ENCODE peak calls at places on chromosomes 1 and 21, in nine cellular contexts. D is A549, Q is GM23338, P is K562, T is Panc1, I is HepG2, Y is HCT116, A is SK-N-SH, H is GM12878. F is an unnamed sample.

GRCh38 chr1:224635356-224635755 is 19.2 kb downstream of the CNIH3 start:
- DNase-seq in D (no peak), Q (no peak), P (no peak), T (no peak), I (no peak), Y (no peak), A (no peak), H (no peak), F (no peak)

GRCh38 chr1:173915596-173915995 is 1.5 kb downstream of the SERPINC1 start:
- DNase-seq in D (no peak), Q (no peak), P (no peak), T (no peak), I (no peak), Y (no peak), A (no peak), H (no peak), F (no peak)

GRCh38 chr1:86155807-86156561 is 588 bp downstream of the COL24A1 start:
- DNase-seq in D (no peak), Q (peak), P (no peak), T (no peak), I (no peak), Y (no peak), A (peak), H (no peak), F (no peak)

GRCh38 chr1:32984829-32985310 is 20.3 kb upstream of the RNF19B start:
- DNase-seq in D (no peak), Q (no peak), P (no peak), T (no peak), I (no peak), Y (no peak), A (no peak), H (no peak), F (no peak)

GRCh38 chr1:65955503-65955902 is 162.8 kb downstream of the PDE4B start:
- DNase-seq in D (no peak), Q (no peak), P (no peak), T (no peak), I (no peak), Y (no peak), A (no peak), H (no peak), F (no peak)

GRCh38 chr1:187047298-187047697 is 218.5 kb downstream of the PLA2G4A start:
- DNase-seq in D (no peak), Q (peak), P (no peak), T (no peak), I (no peak), Y (no peak), A (no peak), H (no peak), F (no peak)

GRCh38 chr21:32131960-32132359 is 146.9 kb downstream of the MIS18A start:
- DNase-seq in D (peak), Q (no peak), P (peak), T (no peak), I (peak), Y (no peak), A (no peak), H (no peak), F (no peak)

GRCh38 chr1:199205740-199206139 is 566.9 kb downstream of the PTPRC start:
- DNase-seq in D (no peak), Q (no peak), P (no peak), T (no peak), I (no peak), Y (no peak), A (no peak), H (no peak), F (no peak)

GRCh38 chr1:162562452-162562828 is 918 bp downstream of the UAP1 start:
- DNase-seq in D (no peak), Q (no peak), P (peak), T (peak), I (peak), Y (no peak), A (no peak), H (no peak), F (no peak)

GRCh38 chr1:5746611-5747427 is 245.4 kb downstream of the NPHP4 start:
- DNase-seq in D (no peak), Q (no peak), P (no peak), T (no peak), I (no peak), Y (no peak), A (no peak), H (no peak), F (no peak)

GRCh38 chr1:179770887-179771502 is 27.9 kb downstream of the FAM163A start:
- DNase-seq in D (no peak), Q (peak), P (peak), T (no peak), I (no peak), Y (no peak), A (no peak), H (no peak), F (no peak)

GRCh38 chr1:167776151-167776550 is 54.4 kb downstream of the MPZL1 start:
- DNase-seq in D (no peak), Q (no peak), P (no peak), T (no peak), I (no peak), Y (no peak), A (no peak), H (no peak), F (no peak)

GRCh38 chr1:163410073-163410522 is 88.3 kb downstream of the NUF2 start:
- DNase-seq in D (peak), Q (peak), P (peak), T (peak), I (peak), Y (peak), A (peak), H (no peak), F (peak)

GRCh38 chr1:193431265-193431977 is 245.0 kb upstream of the B3GALT2 start:
- DNase-seq in D (peak), Q (no peak), P (no peak), T (no peak), I (peak), Y (no peak), A (no peak), H (no peak), F (no peak)

GRCh38 chr1:209103135-209103534 is 480.4 kb upstream of the CAMK1G start:
- DNase-seq in D (no peak), Q (no peak), P (no peak), T (no peak), I (no peak), Y (no peak), A (no peak), H (peak), F (no peak)

GRCh38 chr1:203025721-203026665 is at the start of gene PPFIA4:
- DNase-seq in D (peak), Q (peak), P (peak), T (peak), I (no peak), Y (peak), A (peak), H (peak), F (peak)

GRCh38 chr1:59007820-59008598 is 224.2 kb upstream of the JUN start:
- DNase-seq in D (no peak), Q (no peak), P (peak), T (no peak), I (no peak), Y (no peak), A (no peak), H (no peak), F (no peak)

GRCh38 chr1:227742738-227743715 is 7.8 kb downstream of the SNAP47 start:
- DNase-seq in D (no peak), Q (peak), P (no peak), T (no peak), I (no peak), Y (no peak), A (no peak), H (no peak), F (no peak)

GRCh38 chr21:33198346-33199135 is 31.2 kb upstream of the IFNAR2 start:
- DNase-seq in D (no peak), Q (no peak), P (no peak), T (no peak), I (no peak), Y (no peak), A (no peak), H (no peak), F (peak)

GRCh38 chr1:47448462-47449233 is 10.8 kb downstream of the FOXD2 start:
- DNase-seq in D (no peak), Q (no peak), P (no peak), T (no peak), I (no peak), Y (no peak), A (peak), H (no peak), F (no peak)

GRCh38 chr1:17538428-17539130 is 919 bp upstream of the ARHGEF10L start:
- DNase-seq in D (no peak), Q (peak), P (no peak), T (no peak), I (peak), Y (no peak), A (peak), H (no peak), F (no peak)

GRCh38 chr21:34576043-34576466 is 38.9 kb downstream of the RCAN1 start:
- DNase-seq in D (no peak), Q (no peak), P (no peak), T (no peak), I (no peak), Y (no peak), A (no peak), H (no peak), F (no peak)

GRCh38 chr1:246107516-246108277 is 399.4 kb downstream of the SMYD3 start:
- DNase-seq in D (no peak), Q (peak), P (no peak), T (no peak), I (no peak), Y (no peak), A (peak), H (no peak), F (no peak)

GRCh38 chr1:43893020-43893419 is 40.6 kb upstream of the ARTN start:
- DNase-seq in D (no peak), Q (no peak), P (no peak), T (no peak), I (no peak), Y (no peak), A (no peak), H (no peak), F (no peak)

GRCh38 chr1:107451735-107452134 is 310.9 kb downstream of the NTNG1 start:
- DNase-seq in D (no peak), Q (no peak), P (no peak), T (no peak), I (no peak), Y (no peak), A (no peak), H (peak), F (no peak)

GRCh38 chr1:44077421-44077820 is 41.2 kb upstream of the KLF17 start:
- DNase-seq in D (no peak), Q (no peak), P (no peak), T (no peak), I (no peak), Y (no peak), A (no peak), H (no peak), F (no peak)

GRCh38 chr1:225548140-225548857 is 104.6 kb downstream of the ENAH start:
- DNase-seq in D (no peak), Q (no peak), P (no peak), T (no peak), I (no peak), Y (no peak), A (no peak), H (no peak), F (no peak)

GRCh38 chr1:6010554-6010953 is 18.3 kb upstream of the NPHP4 start:
- DNase-seq in D (no peak), Q (peak), P (no peak), T (no peak), I (no peak), Y (no peak), A (no peak), H (no peak), F (no peak)

GRCh38 chr21:36719614-36720013 is 20.7 kb downstream of the SIM2 start:
- DNase-seq in D (no peak), Q (no peak), P (no peak), T (no peak), I (no peak), Y (no peak), A (no peak), H (no peak), F (no peak)

GRCh38 chr1:185488673-185489311 is 171.7 kb upstream of the IVNS1ABP start:
- DNase-seq in D (no peak), Q (peak), P (no peak), T (no peak), I (no peak), Y (no peak), A (no peak), H (no peak), F (no peak)

GRCh38 chr21:35204125-35204524 is 155.0 kb upstream of the RUNX1 start:
- DNase-seq in D (no peak), Q (no peak), P (peak), T (no peak), I (no peak), Y (no peak), A (no peak), H (no peak), F (no peak)

GRCh38 chr21:23014021-23014420 is 2015.8 kb downstream of the NCAM2 start:
- DNase-seq in D (no peak), Q (no peak), P (no peak), T (no peak), I (no peak), Y (no peak), A (no peak), H (no peak), F (no peak)

GRCh38 chr1:235930543-235930942 is 63.8 kb upstream of the LYST start:
- DNase-seq in D (no peak), Q (peak), P (no peak), T (no peak), I (no peak), Y (no peak), A (no peak), H (no peak), F (no peak)

GRCh38 chr1:235933483-235934116 is 66.9 kb upstream of the LYST start:
- DNase-seq in D (peak), Q (no peak), P (no peak), T (no peak), I (no peak), Y (no peak), A (no peak), H (no peak), F (no peak)

GRCh38 chr1:235931181-235931738 is 64.6 kb upstream of the LYST start:
- DNase-seq in D (no peak), Q (no peak), P (no peak), T (no peak), I (no peak), Y (no peak), A (no peak), H (no peak), F (no peak)

GRCh38 chr1:235932090-235932510 is 65.4 kb upstream of the LYST start:
- DNase-seq in D (no peak), Q (no peak), P (no peak), T (no peak), I (no peak), Y (no peak), A (no peak), H (no peak), F (peak)

GRCh38 chr1:235933017-235933416 is 66.3 kb upstream of the LYST start:
- DNase-seq in D (no peak), Q (no peak), P (no peak), T (no peak), I (no peak), Y (no peak), A (no peak), H (no peak), F (no peak)
- H3K27ac ChIP-seq in D (peak), Q (no peak), P (no peak), T (peak), I (no peak), Y (no peak), A (no peak), H (no peak), F (peak)

GRCh38 chr1:23578311-23578996 is 19.2 kb upstream of the ID3 start:
- DNase-seq in D (no peak), Q (no peak), P (no peak), T (no peak), I (no peak), Y (no peak), A (no peak), H (no peak), F (no peak)
- H3K4me3 ChIP-seq in D (no peak), Q (no peak), P (no peak), T (no peak), I (no peak), Y (no peak), A (no peak), H (peak), F (no peak)

DNA sequence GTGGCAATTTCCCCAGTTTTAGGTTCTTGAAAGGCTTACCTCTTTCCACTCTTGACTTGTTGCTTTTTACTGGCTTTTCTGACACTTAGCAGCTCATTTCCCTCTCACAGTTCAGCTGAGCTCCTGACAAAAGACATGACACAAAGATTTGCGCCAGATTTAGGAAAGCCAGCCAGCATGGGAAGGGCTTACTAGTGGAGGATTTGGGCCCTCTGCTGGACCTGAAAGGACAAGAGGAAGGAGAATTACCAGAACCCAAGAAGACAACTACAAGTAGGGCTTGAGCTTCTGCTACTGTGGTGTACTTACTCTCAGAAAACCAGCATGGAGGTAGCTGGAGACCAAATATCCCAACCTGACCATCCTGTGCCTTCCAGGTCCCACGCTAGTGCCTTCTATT is 784.5 kb downstream of the BRINP3 start:
- DNase-seq in D (no peak), Q (no peak), P (no peak), T (no peak), I (no peak), Y (no peak), A (no peak), H (no peak), F (no peak)
- TF ChIP-seq REST in D (no peak), Q (no peak), P (no peak), T (no peak), I (no peak), Y (no peak), A (no peak), H (no peak), F (no peak)

GRCh38 chr1:24544239-24544638 is 11.6 kb upstream of the NCMAP start:
- DNase-seq in D (no peak), Q (no peak), P (no peak), T (no peak), I (no peak), Y (no peak), A (no peak), H (no peak), F (no peak)

GRCh38 chr1:24536391-24536840 is 19.5 kb upstream of the NCMAP start:
- DNase-seq in D (no peak), Q (no peak), P (no peak), T (no peak), I (peak), Y (peak), A (peak), H (peak), F (peak)

GRCh38 chr1:24540906-24541710 is 14.8 kb upstream of the NCMAP start:
- DNase-seq in D (peak), Q (no peak), P (peak), T (peak), I (peak), Y (no peak), A (no peak), H (no peak), F (no peak)

GRCh38 chr1:24541711-24542346 is 14.1 kb upstream of the NCMAP start:
- DNase-seq in D (no peak), Q (peak), P (peak), T (no peak), I (peak), Y (no peak), A (peak), H (no peak), F (no peak)

DNA sequence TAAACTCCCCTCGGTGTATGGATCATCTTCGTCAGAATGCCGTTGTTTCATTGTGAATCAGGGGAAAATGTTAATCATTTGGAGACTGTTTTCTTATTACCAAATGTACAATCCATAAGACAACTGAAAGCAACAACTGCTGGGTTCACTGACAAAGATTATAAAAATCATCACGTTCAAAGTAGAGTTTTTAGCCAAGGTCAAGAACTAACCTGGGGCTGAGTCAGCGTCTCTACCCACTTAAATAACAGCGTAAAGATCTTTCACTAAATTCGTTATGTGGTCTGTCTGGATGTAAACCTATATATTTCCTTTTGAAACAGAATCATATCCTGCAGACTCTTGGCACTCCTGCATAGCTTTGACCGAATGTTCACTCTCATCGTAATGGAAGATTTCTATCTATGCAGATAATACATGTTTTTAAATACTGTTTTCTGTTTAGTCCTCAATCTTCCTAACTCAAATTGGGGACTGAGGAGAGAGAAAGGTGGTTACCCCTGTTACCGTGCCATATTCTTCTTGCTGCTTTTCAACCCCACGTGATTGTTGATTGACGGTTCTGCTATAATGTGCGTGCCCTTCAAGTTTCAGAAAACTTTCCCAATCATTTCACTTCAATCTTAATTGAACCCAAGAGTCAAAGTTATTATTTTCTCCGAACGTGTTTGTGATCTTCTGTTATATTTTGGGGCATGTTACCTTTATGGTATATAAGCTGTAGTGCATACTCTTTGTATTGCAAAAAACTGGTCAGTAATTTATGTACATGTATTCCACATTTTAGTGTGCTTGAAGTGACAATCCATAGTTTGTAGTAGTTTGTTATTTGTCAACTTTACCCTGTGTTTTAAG is 15.6 kb upstream of the NCMAP start:
- DNase-seq in D (no peak), Q (no peak), P (no peak), T (no peak), I (no peak), Y (no peak), A (no peak), H (no peak), F (no peak)
- H3K27ac ChIP-seq in D (peak), Q (no peak), P (no peak), T (peak), I (peak), Y (no peak), A (no peak), H (no peak), F (no peak)

DNA sequence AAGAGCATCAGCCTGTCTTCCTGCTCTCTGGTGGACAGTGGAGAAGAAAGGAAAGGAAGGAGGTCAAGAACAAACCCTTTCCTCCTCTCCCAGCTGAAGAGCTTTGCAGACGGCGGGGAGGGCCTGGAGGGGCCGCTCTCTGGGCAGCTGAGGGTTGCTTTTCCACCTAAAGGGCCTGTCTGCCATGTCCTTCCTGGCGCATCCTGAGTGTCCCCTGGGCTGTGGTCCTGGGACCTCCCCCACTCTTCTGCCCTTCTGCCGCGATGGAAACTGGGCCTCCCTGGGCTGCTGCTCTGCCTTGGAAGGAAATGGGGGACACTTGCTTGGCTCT is 107.0 kb downstream of the ETS2 start:
- DNase-seq in D (no peak), Q (no peak), P (no peak), T (no peak), I (no peak), Y (no peak), A (no peak), H (no peak), F (no peak)
- H3K4me3 ChIP-seq in D (no peak), Q (peak), P (no peak), T (peak), I (no peak), Y (peak), A (no peak), H (no peak), F (no peak)

GRCh38 chr21:29508311-29508710 is 209.6 kb downstream of the BACH1 start:
- DNase-seq in D (no peak), Q (no peak), P (no peak), T (no peak), I (no peak), Y (no peak), A (no peak), H (no peak), F (no peak)

GRCh38 chr21:29506214-29506613 is 207.5 kb downstream of the BACH1 start:
- DNase-seq in D (no peak), Q (no peak), P (no peak), T (no peak), I (no peak), Y (no peak), A (no peak), H (no peak), F (no peak)

GRCh38 chr21:29506947-29507346 is 208.2 kb downstream of the BACH1 start:
- DNase-seq in D (no peak), Q (no peak), P (no peak), T (no peak), I (no peak), Y (no peak), A (no peak), H (no peak), F (no peak)

GRCh38 chr21:29501451-29501850 is 202.7 kb downstream of the BACH1 start:
- DNase-seq in D (no peak), Q (no peak), P (no peak), T (no peak), I (no peak), Y (no peak), A (no peak), H (no peak), F (no peak)

GRCh38 chr21:29504751-29505321 is 206.1 kb downstream of the BACH1 start:
- DNase-seq in D (no peak), Q (no peak), P (peak), T (no peak), I (no peak), Y (no peak), A (no peak), H (no peak), F (no peak)
- TF ChIP-seq REST in D (no peak), Q (no peak), P (no peak), T (no peak), I (no peak), Y (no peak), A (no peak), H (no peak), F (no peak)

F was measured in HL-60.